ENCODE peak calls at places on chromosomes 4 and X, in six cellular contexts. One of them, this sample, is unnamed.
A peak's percentile ranks its signal among the peaks of the same experiment; 100 is the strongest.

GRCh38 chr4:168509786-168510185 is 12.9 kb downstream of the PALLD start:
- DNase-seq in suprapubic skin: no peak
- DNase-seq in sigmoid colon: no peak
- DNase-seq in transverse colon: no peak
- DNase-seq in HCT116: no peak
- DNase-seq in A549: no peak
- DNase-seq in this sample: no peak

GRCh38 chrX:14497184-14497666 is 32.1 kb upstream of the GLRA2 start:
- DNase-seq in suprapubic skin: no peak
- DNase-seq in sigmoid colon: no peak
- DNase-seq in transverse colon: no peak
- DNase-seq in HCT116: no peak
- DNase-seq in A549: no peak
- DNase-seq in this sample: no peak

GRCh38 chr4:112978691-112979472 is 70.6 kb upstream of the ANK2 start:
- DNase-seq in suprapubic skin: no peak
- DNase-seq in sigmoid colon: no peak
- DNase-seq in transverse colon: no peak
- DNase-seq in HCT116: no peak
- DNase-seq in A549: no peak
- DNase-seq in this sample: no peak

GRCh38 chrX:130173190-130173895 is 1.6 kb downstream of the RAB33A start:
- DNase-seq in suprapubic skin: no peak
- DNase-seq in sigmoid colon: peak; percentile 73
- DNase-seq in transverse colon: peak; percentile 54
- DNase-seq in HCT116: no peak
- DNase-seq in A549: no peak
- DNase-seq in this sample: peak; percentile 30

GRCh38 chrX:7215842-7216241 is 67.9 kb upstream of the PUDP start:
- DNase-seq in suprapubic skin: no peak
- DNase-seq in sigmoid colon: no peak
- DNase-seq in transverse colon: no peak
- DNase-seq in HCT116: no peak
- DNase-seq in A549: no peak
- DNase-seq in this sample: no peak

GRCh38 chrX:24672701-24673190 is 21.0 kb upstream of the POLA1 start:
- DNase-seq in suprapubic skin: no peak
- DNase-seq in sigmoid colon: no peak
- DNase-seq in transverse colon: no peak
- DNase-seq in HCT116: no peak
- DNase-seq in A549: no peak
- DNase-seq in this sample: no peak

GRCh38 chr4:97866821-97867556 is 276.3 kb downstream of the STPG2 start:
- DNase-seq in suprapubic skin: no peak
- DNase-seq in sigmoid colon: no peak
- DNase-seq in transverse colon: no peak
- DNase-seq in HCT116: no peak
- DNase-seq in A549: no peak
- DNase-seq in this sample: no peak

GRCh38 chrX:13381514-13381913 is 61.7 kb upstream of the ATXN3L start:
- DNase-seq in suprapubic skin: no peak
- DNase-seq in sigmoid colon: no peak
- DNase-seq in transverse colon: no peak
- DNase-seq in HCT116: no peak
- DNase-seq in A549: no peak
- DNase-seq in this sample: no peak

GRCh38 chrX:125628435-125628834 is 308.8 kb downstream of the TEX13C start:
- DNase-seq in suprapubic skin: no peak
- DNase-seq in sigmoid colon: no peak
- DNase-seq in transverse colon: no peak
- DNase-seq in HCT116: no peak
- DNase-seq in A549: no peak
- DNase-seq in this sample: no peak

GRCh38 chr4:2288051-2288541 is 26.2 kb upstream of the MXD4 start:
- DNase-seq in suprapubic skin: peak; percentile 72
- DNase-seq in sigmoid colon: peak; percentile 43
- DNase-seq in transverse colon: no peak
- DNase-seq in HCT116: no peak
- DNase-seq in A549: no peak
- DNase-seq in this sample: no peak

GRCh38 chr4:123616970-123617392 is 220.4 kb downstream of the SPRY1 start:
- DNase-seq in suprapubic skin: no peak
- DNase-seq in sigmoid colon: peak; percentile 92
- DNase-seq in transverse colon: peak; percentile 46
- DNase-seq in HCT116: no peak
- DNase-seq in A549: no peak
- DNase-seq in this sample: peak; percentile 23

GRCh38 chr4:123619326-123619725 is 222.7 kb downstream of the SPRY1 start:
- DNase-seq in suprapubic skin: no peak
- DNase-seq in sigmoid colon: no peak
- DNase-seq in transverse colon: no peak
- DNase-seq in HCT116: no peak
- DNase-seq in A549: no peak
- DNase-seq in this sample: no peak

GRCh38 chr4:123621072-123621705 is 224.6 kb downstream of the SPRY1 start:
- DNase-seq in suprapubic skin: no peak
- DNase-seq in sigmoid colon: no peak
- DNase-seq in transverse colon: no peak
- DNase-seq in HCT116: no peak
- DNase-seq in A549: no peak
- DNase-seq in this sample: no peak

GRCh38 chr4:123619895-123620294 is 223.3 kb downstream of the SPRY1 start:
- DNase-seq in suprapubic skin: no peak
- DNase-seq in sigmoid colon: no peak
- DNase-seq in transverse colon: no peak
- DNase-seq in HCT116: no peak
- DNase-seq in A549: no peak
- DNase-seq in this sample: no peak

DNA sequence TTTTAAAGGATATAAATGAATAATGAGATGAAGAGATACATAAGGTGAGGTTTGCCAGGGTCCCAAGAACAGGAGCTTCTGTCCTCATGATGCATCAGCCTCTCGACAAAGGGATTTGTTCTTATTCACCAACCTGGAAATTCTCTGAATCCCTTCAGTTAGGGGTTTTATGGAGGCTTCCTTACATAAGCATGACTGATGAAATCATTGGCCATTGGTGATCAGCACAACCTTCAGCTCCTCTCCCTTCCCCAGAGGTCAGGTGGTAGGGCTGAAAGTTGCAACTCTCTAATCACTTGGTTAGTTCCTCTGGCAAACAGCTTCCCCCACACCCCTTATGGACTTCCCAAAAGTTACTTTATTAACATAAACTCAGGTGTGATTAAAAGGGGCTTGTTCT is 222.0 kb downstream of the SPRY1 start:
- DNase-seq in suprapubic skin: no peak
- DNase-seq in sigmoid colon: no peak
- DNase-seq in transverse colon: no peak
- DNase-seq in HCT116: no peak
- DNase-seq in A549: no peak
- DNase-seq in this sample: no peak
- H3K9me3 ChIP-seq in suprapubic skin: no peaks in the 10 kb centered on the region
- H3K9me3 ChIP-seq in sigmoid colon: no peaks in the 10 kb centered on the region
- H3K9me3 ChIP-seq in transverse colon: no peaks in the 10 kb centered on the region
- H3K9me3 ChIP-seq in HCT116: no peaks in the 10 kb centered on the region
- H3K9me3 ChIP-seq in A549: no peaks in the 10 kb centered on the region
- H3K9me3 ChIP-seq in this sample: no peaks in the 10 kb centered on the region

GRCh38 chr4:73407227-73407673 is 3.2 kb downstream of the ALB start:
- DNase-seq in suprapubic skin: no peak
- DNase-seq in sigmoid colon: no peak
- DNase-seq in transverse colon: no peak
- DNase-seq in HCT116: no peak
- DNase-seq in A549: no peak
- DNase-seq in this sample: no peak

GRCh38 chr4:73406548-73406875 is 2.4 kb downstream of the ALB start:
- DNase-seq in suprapubic skin: no peak
- DNase-seq in sigmoid colon: no peak
- DNase-seq in transverse colon: no peak
- DNase-seq in HCT116: no peak
- DNase-seq in A549: no peak
- DNase-seq in this sample: no peak

GRCh38 chr4:73404042-73404441 is at the start of gene ALB:
- DNase-seq in suprapubic skin: no peak
- DNase-seq in sigmoid colon: no peak
- DNase-seq in transverse colon: no peak
- DNase-seq in HCT116: no peak
- DNase-seq in A549: no peak
- DNase-seq in this sample: no peak

GRCh38 chr4:73404457-73404856 is 370 bp downstream of the ALB start:
- DNase-seq in suprapubic skin: no peak
- DNase-seq in sigmoid colon: no peak
- DNase-seq in transverse colon: no peak
- DNase-seq in HCT116: no peak
- DNase-seq in A549: no peak
- DNase-seq in this sample: no peak

DNA sequence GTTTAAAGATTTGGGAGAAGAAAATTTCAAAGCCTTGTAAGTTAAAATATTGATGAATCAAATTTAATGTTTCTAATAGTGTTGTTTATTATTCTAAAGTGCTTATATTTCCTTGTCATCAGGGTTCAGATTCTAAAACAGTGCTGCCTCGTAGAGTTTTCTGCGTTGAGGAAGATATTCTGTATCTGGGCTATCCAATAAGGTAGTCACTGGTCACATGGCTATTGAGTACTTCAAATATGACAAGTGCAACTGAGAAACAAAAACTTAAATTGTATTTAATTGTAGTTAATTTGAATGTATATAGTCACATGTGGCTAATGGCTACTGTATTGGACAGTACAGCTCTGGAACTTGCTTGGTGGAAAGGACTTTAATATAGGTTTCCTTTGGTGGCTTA is 1.1 kb downstream of the ALB start:
- DNase-seq in suprapubic skin: no peak
- DNase-seq in sigmoid colon: no peak
- DNase-seq in transverse colon: no peak
- DNase-seq in HCT116: no peak
- DNase-seq in A549: no peak
- DNase-seq in this sample: no peak
- TF ChIP-seq POLR2A in suprapubic skin: no peak
- TF ChIP-seq POLR2A in sigmoid colon: no peak
- TF ChIP-seq POLR2A in transverse colon: no peak
- TF ChIP-seq POLR2A in HCT116: no peak
- TF ChIP-seq POLR2A in A549: no peak
- TF ChIP-seq POLR2A in this sample: no peak

DNA sequence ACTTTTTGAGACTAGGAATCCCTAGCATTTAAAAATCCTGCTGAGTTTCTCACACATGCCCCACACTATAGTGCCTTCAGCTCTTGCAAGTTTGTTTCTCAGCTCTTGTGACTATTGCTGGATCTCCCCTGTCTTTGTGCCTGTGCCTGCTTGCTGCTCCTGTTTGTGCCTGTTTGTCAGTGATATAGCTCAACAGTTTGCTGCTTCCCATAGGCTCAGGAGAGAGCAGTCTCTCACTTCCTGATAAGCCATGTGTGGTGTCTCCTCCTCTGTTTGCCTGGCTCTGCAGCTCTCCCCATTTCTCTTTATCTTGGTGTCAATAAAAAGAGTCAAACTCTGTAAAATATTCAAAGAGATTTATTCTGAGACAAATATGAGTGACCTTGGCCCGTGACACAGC is 259.8 kb upstream of the CLNK start:
- DNase-seq in suprapubic skin: no peak
- DNase-seq in sigmoid colon: no peak
- DNase-seq in transverse colon: no peak
- DNase-seq in HCT116: no peak
- DNase-seq in A549: no peak
- DNase-seq in this sample: no peak
- H3K9me3 ChIP-seq in suprapubic skin: no peaks in the 10 kb centered on the region
- H3K9me3 ChIP-seq in sigmoid colon: peaks cover 4% of the 10 kb centered on the region
- H3K9me3 ChIP-seq in transverse colon: no peaks in the 10 kb centered on the region
- H3K9me3 ChIP-seq in HCT116: no peaks in the 10 kb centered on the region
- H3K9me3 ChIP-seq in A549: no peaks in the 10 kb centered on the region
- H3K9me3 ChIP-seq in this sample: no peaks in the 10 kb centered on the region

GRCh38 chrX:56994375-56995270 is 718 bp downstream of the SPIN3 start:
- DNase-seq in suprapubic skin: no peak
- DNase-seq in sigmoid colon: no peak
- DNase-seq in transverse colon: no peak
- DNase-seq in HCT116: no peak
- DNase-seq in A549: no peak
- DNase-seq in this sample: no peak

GRCh38 chrX:56995271-56995994 is at the start of gene SPIN3:
- DNase-seq in suprapubic skin: peak; percentile 77
- DNase-seq in sigmoid colon: peak; percentile 89
- DNase-seq in transverse colon: peak; percentile 89
- DNase-seq in HCT116: peak; percentile 73
- DNase-seq in A549: peak; percentile 70
- DNase-seq in this sample: peak; percentile 56
- TF ChIP-seq POLR2A in suprapubic skin: no peak
- TF ChIP-seq POLR2A in sigmoid colon: no peak
- TF ChIP-seq POLR2A in transverse colon: peak; percentile 43
- TF ChIP-seq POLR2A in HCT116: peak; percentile 61
- TF ChIP-seq POLR2A in A549: peak; percentile 93
- TF ChIP-seq POLR2A in this sample: peak; percentile 25

GRCh38 chrX:20015945-20016617 is 25.2 kb upstream of the BCLAF3 start:
- DNase-seq in suprapubic skin: no peak
- DNase-seq in sigmoid colon: no peak
- DNase-seq in transverse colon: no peak
- DNase-seq in HCT116: no peak
- DNase-seq in A549: no peak
- DNase-seq in this sample: no peak

GRCh38 chrX:20016618-20016945 is 25.7 kb upstream of the BCLAF3 start:
- DNase-seq in suprapubic skin: no peak
- DNase-seq in sigmoid colon: no peak
- DNase-seq in transverse colon: no peak
- DNase-seq in HCT116: no peak
- DNase-seq in A549: no peak
- DNase-seq in this sample: no peak

GRCh38 chrX:20011608-20012007 is 20.7 kb upstream of the BCLAF3 start:
- DNase-seq in suprapubic skin: no peak
- DNase-seq in sigmoid colon: no peak
- DNase-seq in transverse colon: no peak
- DNase-seq in HCT116: no peak
- DNase-seq in A549: no peak
- DNase-seq in this sample: no peak

GRCh38 chrX:20019672-20020365 is 29.0 kb upstream of the BCLAF3 start:
- DNase-seq in suprapubic skin: no peak
- DNase-seq in sigmoid colon: no peak
- DNase-seq in transverse colon: no peak
- DNase-seq in HCT116: no peak
- DNase-seq in A549: no peak
- DNase-seq in this sample: no peak

GRCh38 chrX:20015422-20015821 is 24.6 kb upstream of the BCLAF3 start:
- DNase-seq in suprapubic skin: no peak
- DNase-seq in sigmoid colon: no peak
- DNase-seq in transverse colon: no peak
- DNase-seq in HCT116: no peak
- DNase-seq in A549: no peak
- DNase-seq in this sample: no peak
- H3K9me3 ChIP-seq in suprapubic skin: no peaks in the 10 kb centered on the region
- H3K9me3 ChIP-seq in sigmoid colon: no peaks in the 10 kb centered on the region
- H3K9me3 ChIP-seq in transverse colon: no peaks in the 10 kb centered on the region
- H3K9me3 ChIP-seq in HCT116: no peaks in the 10 kb centered on the region
- H3K9me3 ChIP-seq in A549: peaks cover 9% of the 10 kb centered on the region
- H3K9me3 ChIP-seq in this sample: no peaks in the 10 kb centered on the region